ENCODE peak calls at places on chromosome 7, in six cellular contexts. One of them, this sample, is unnamed.
A peak's percentile ranks its signal among the peaks of the same experiment; 100 is the strongest.

GRCh38 chr7:128108641-128109423 is 77.6 kb upstream of the LRRC4 start:
- DNase-seq in HTR-8/SVneo: no peak
- DNase-seq in fibroblast of mammary gland: no peak
- DNase-seq in foreskin fibroblast: no peak
- DNase-seq in Caki2: no peak
- DNase-seq in MV-4-11: peak; percentile 97
- DNase-seq in this sample: peak; percentile 80

GRCh38 chr7:38229386-38229785 is 44.0 kb downstream of the TARP start:
- DNase-seq in HTR-8/SVneo: no peak
- DNase-seq in fibroblast of mammary gland: peak; percentile 71
- DNase-seq in foreskin fibroblast: peak; percentile 54
- DNase-seq in Caki2: peak; percentile 9
- DNase-seq in MV-4-11: no peak
- DNase-seq in this sample: no peak

GRCh38 chr7:158747408-158747807 is 42.8 kb upstream of the NCAPG2 start:
- DNase-seq in HTR-8/SVneo: no peak
- DNase-seq in fibroblast of mammary gland: no peak
- DNase-seq in foreskin fibroblast: no peak
- DNase-seq in Caki2: no peak
- DNase-seq in MV-4-11: no peak
- DNase-seq in this sample: no peak

GRCh38 chr7:28410628-28411578 is 1.4 kb upstream of the CREB5 start:
- DNase-seq in HTR-8/SVneo: no peak
- DNase-seq in fibroblast of mammary gland: peak; percentile 86
- DNase-seq in foreskin fibroblast: peak; percentile 60
- DNase-seq in Caki2: peak; percentile 82
- DNase-seq in MV-4-11: peak; percentile 74
- DNase-seq in this sample: peak; percentile 25

GRCh38 chr7:81231203-81231922 is 312.5 kb upstream of the SEMA3C start:
- DNase-seq in HTR-8/SVneo: no peak
- DNase-seq in fibroblast of mammary gland: no peak
- DNase-seq in foreskin fibroblast: no peak
- DNase-seq in Caki2: no peak
- DNase-seq in MV-4-11: no peak
- DNase-seq in this sample: no peak

GRCh38 chr7:617614-618538 is 98.2 kb upstream of the PDGFA start:
- DNase-seq in HTR-8/SVneo: no peak
- DNase-seq in fibroblast of mammary gland: no peak
- DNase-seq in foreskin fibroblast: no peak
- DNase-seq in Caki2: no peak
- DNase-seq in MV-4-11: no peak
- DNase-seq in this sample: no peak

GRCh38 chr7:87047-87446 is 105.3 kb upstream of the FAM20C start:
- DNase-seq in HTR-8/SVneo: no peak
- DNase-seq in fibroblast of mammary gland: no peak
- DNase-seq in foreskin fibroblast: peak; percentile 38
- DNase-seq in Caki2: no peak
- DNase-seq in MV-4-11: no peak
- DNase-seq in this sample: no peak

GRCh38 chr7:119720541-119720940 is 552.4 kb upstream of the KCND2 start:
- DNase-seq in HTR-8/SVneo: peak; percentile 51
- DNase-seq in fibroblast of mammary gland: peak; percentile 94
- DNase-seq in foreskin fibroblast: peak; percentile 65
- DNase-seq in Caki2: peak; percentile 12
- DNase-seq in MV-4-11: no peak
- DNase-seq in this sample: no peak

GRCh38 chr7:79159040-79159664 is 294.3 kb downstream of the MAGI2 start:
- DNase-seq in HTR-8/SVneo: no peak
- DNase-seq in fibroblast of mammary gland: no peak
- DNase-seq in foreskin fibroblast: no peak
- DNase-seq in Caki2: no peak
- DNase-seq in MV-4-11: no peak
- DNase-seq in this sample: no peak

GRCh38 chr7:26492816-26493215 is 201.2 kb downstream of the SNX10 start:
- DNase-seq in HTR-8/SVneo: no peak
- DNase-seq in fibroblast of mammary gland: no peak
- DNase-seq in foreskin fibroblast: no peak
- DNase-seq in Caki2: no peak
- DNase-seq in MV-4-11: no peak
- DNase-seq in this sample: no peak

GRCh38 chr7:1567893-1568292 is 1.9 kb downstream of the PSMG3 start:
- DNase-seq in HTR-8/SVneo: no peak
- DNase-seq in fibroblast of mammary gland: peak; percentile 97
- DNase-seq in foreskin fibroblast: peak; percentile 31
- DNase-seq in Caki2: peak; percentile 95
- DNase-seq in MV-4-11: no peak
- DNase-seq in this sample: no peak

GRCh38 chr7:88072715-88073055 is 138.6 kb downstream of the ADAM22 start:
- DNase-seq in HTR-8/SVneo: no peak
- DNase-seq in fibroblast of mammary gland: no peak
- DNase-seq in foreskin fibroblast: no peak
- DNase-seq in Caki2: no peak
- DNase-seq in MV-4-11: no peak
- DNase-seq in this sample: no peak

GRCh38 chr7:50660040-50660829 is 95.0 kb upstream of the DDC start:
- DNase-seq in HTR-8/SVneo: no peak
- DNase-seq in fibroblast of mammary gland: no peak
- DNase-seq in foreskin fibroblast: no peak
- DNase-seq in Caki2: no peak
- DNase-seq in MV-4-11: peak; percentile 82
- DNase-seq in this sample: peak; percentile 86

GRCh38 chr7:107742678-107743566 is 1.0 kb upstream of the CBLL1 start:
- DNase-seq in HTR-8/SVneo: no peak
- DNase-seq in fibroblast of mammary gland: no peak
- DNase-seq in foreskin fibroblast: no peak
- DNase-seq in Caki2: no peak
- DNase-seq in MV-4-11: peak; percentile 95
- DNase-seq in this sample: peak; percentile 83

GRCh38 chr7:24657980-24658379 is 84.7 kb downstream of the PALS2 start:
- DNase-seq in HTR-8/SVneo: no peak
- DNase-seq in fibroblast of mammary gland: no peak
- DNase-seq in foreskin fibroblast: no peak
- DNase-seq in Caki2: no peak
- DNase-seq in MV-4-11: no peak
- DNase-seq in this sample: no peak

GRCh38 chr7:81886211-81886764 is 116.4 kb upstream of the HGF start:
- DNase-seq in HTR-8/SVneo: no peak
- DNase-seq in fibroblast of mammary gland: no peak
- DNase-seq in foreskin fibroblast: no peak
- DNase-seq in Caki2: no peak
- DNase-seq in MV-4-11: no peak
- DNase-seq in this sample: no peak

GRCh38 chr7:90957883-90958282 is 306.4 kb upstream of the FZD1 start:
- DNase-seq in HTR-8/SVneo: no peak
- DNase-seq in fibroblast of mammary gland: peak; percentile 37
- DNase-seq in foreskin fibroblast: no peak
- DNase-seq in Caki2: no peak
- DNase-seq in MV-4-11: no peak
- DNase-seq in this sample: no peak

GRCh38 chr7:120060283-120060682 is 212.7 kb upstream of the KCND2 start:
- DNase-seq in HTR-8/SVneo: no peak
- DNase-seq in fibroblast of mammary gland: peak; percentile 69
- DNase-seq in foreskin fibroblast: peak; percentile 26
- DNase-seq in Caki2: no peak
- DNase-seq in MV-4-11: peak; percentile 92
- DNase-seq in this sample: peak; percentile 51

GRCh38 chr7:147279951-147280350 is 1163.3 kb downstream of the CNTNAP2 start:
- DNase-seq in HTR-8/SVneo: no peak
- DNase-seq in fibroblast of mammary gland: no peak
- DNase-seq in foreskin fibroblast: no peak
- DNase-seq in Caki2: no peak
- DNase-seq in MV-4-11: no peak
- DNase-seq in this sample: no peak

GRCh38 chr7:131071786-131072504 is 255.7 kb upstream of the MKLN1 start:
- DNase-seq in HTR-8/SVneo: no peak
- DNase-seq in fibroblast of mammary gland: peak; percentile 94
- DNase-seq in foreskin fibroblast: peak; percentile 55
- DNase-seq in Caki2: no peak
- DNase-seq in MV-4-11: peak; percentile 86
- DNase-seq in this sample: no peak

GRCh38 chr7:136874393-136875032 is 6.1 kb downstream of the CHRM2 start:
- DNase-seq in HTR-8/SVneo: no peak
- DNase-seq in fibroblast of mammary gland: peak; percentile 21
- DNase-seq in foreskin fibroblast: peak; percentile 18
- DNase-seq in Caki2: peak; percentile 7
- DNase-seq in MV-4-11: no peak
- DNase-seq in this sample: no peak

GRCh38 chr7:15686209-15686956 is at the start of gene MEOX2:
- DNase-seq in HTR-8/SVneo: no peak
- DNase-seq in fibroblast of mammary gland: peak; percentile 77
- DNase-seq in foreskin fibroblast: peak; percentile 90
- DNase-seq in Caki2: peak; percentile 21
- DNase-seq in MV-4-11: no peak
- DNase-seq in this sample: no peak

GRCh38 chr7:105325225-105325904 is 63.4 kb downstream of the SRPK2 start:
- DNase-seq in HTR-8/SVneo: no peak
- DNase-seq in fibroblast of mammary gland: no peak
- DNase-seq in foreskin fibroblast: no peak
- DNase-seq in Caki2: no peak
- DNase-seq in MV-4-11: peak; percentile 79
- DNase-seq in this sample: peak; percentile 36

GRCh38 chr7:136045992-136046391 is 68.8 kb upstream of the MTPN start:
- DNase-seq in HTR-8/SVneo: no peak
- DNase-seq in fibroblast of mammary gland: no peak
- DNase-seq in foreskin fibroblast: no peak
- DNase-seq in Caki2: no peak
- DNase-seq in MV-4-11: no peak
- DNase-seq in this sample: no peak

GRCh38 chr7:94245500-94245899 is 149.2 kb upstream of the COL1A2 start:
- DNase-seq in HTR-8/SVneo: no peak
- DNase-seq in fibroblast of mammary gland: no peak
- DNase-seq in foreskin fibroblast: no peak
- DNase-seq in Caki2: no peak
- DNase-seq in MV-4-11: no peak
- DNase-seq in this sample: no peak

GRCh38 chr7:130008941-130009847 is 42.0 kb downstream of the ZC3HC1 start:
- DNase-seq in HTR-8/SVneo: no peak
- DNase-seq in fibroblast of mammary gland: peak; percentile 74
- DNase-seq in foreskin fibroblast: peak; percentile 60
- DNase-seq in Caki2: peak; percentile 58
- DNase-seq in MV-4-11: no peak
- DNase-seq in this sample: no peak

GRCh38 chr7:45342236-45342635 is 184.6 kb downstream of the RAMP3 start:
- DNase-seq in HTR-8/SVneo: no peak
- DNase-seq in fibroblast of mammary gland: no peak
- DNase-seq in foreskin fibroblast: no peak
- DNase-seq in Caki2: no peak
- DNase-seq in MV-4-11: no peak
- DNase-seq in this sample: no peak

GRCh38 chr7:142847353-142847752 is 7.5 kb upstream of the EPHB6 start:
- DNase-seq in HTR-8/SVneo: no peak
- DNase-seq in fibroblast of mammary gland: no peak
- DNase-seq in foreskin fibroblast: no peak
- DNase-seq in Caki2: no peak
- DNase-seq in MV-4-11: no peak
- DNase-seq in this sample: no peak

GRCh38 chr7:27129729-27130539 is 623 bp downstream of the HOXA4 start:
- DNase-seq in HTR-8/SVneo: no peak
- DNase-seq in fibroblast of mammary gland: no peak
- DNase-seq in foreskin fibroblast: no peak
- DNase-seq in Caki2: peak; percentile 28
- DNase-seq in MV-4-11: no peak
- DNase-seq in this sample: no peak

GRCh38 chr7:41047192-41047591 is 655.7 kb downstream of the INHBA start:
- DNase-seq in HTR-8/SVneo: no peak
- DNase-seq in fibroblast of mammary gland: no peak
- DNase-seq in foreskin fibroblast: no peak
- DNase-seq in Caki2: no peak
- DNase-seq in MV-4-11: no peak
- DNase-seq in this sample: no peak

GRCh38 chr7:30206466-30206865 is 71.7 kb downstream of the MTURN start:
- DNase-seq in HTR-8/SVneo: peak; percentile 33
- DNase-seq in fibroblast of mammary gland: peak; percentile 19
- DNase-seq in foreskin fibroblast: peak; percentile 35
- DNase-seq in Caki2: peak; percentile 59
- DNase-seq in MV-4-11: no peak
- DNase-seq in this sample: no peak